ENCODE peak calls at places on chromosomes 1 and 21, in four cellular contexts. One of them, this sample, is unnamed.

GRCh38 chr1:30378991-30379581 is 344.3 kb downstream of the MATN1 start:
- DNase-seq in mesendoderm: no peak
- DNase-seq in activated naive CD4-positive, alpha-beta T cell: no peak
- DNase-seq in NCI-H2107: no peak
- DNase-seq in this sample: no peak

GRCh38 chr1:206826409-206826808 is 39.0 kb upstream of the IL20 start:
- DNase-seq in mesendoderm: no peak
- DNase-seq in activated naive CD4-positive, alpha-beta T cell: no peak
- DNase-seq in NCI-H2107: peak
- DNase-seq in this sample: no peak

GRCh38 chr1:232611834-232612233 is 18.1 kb downstream of the SIPA1L2 start:
- DNase-seq in mesendoderm: peak
- DNase-seq in activated naive CD4-positive, alpha-beta T cell: no peak
- DNase-seq in NCI-H2107: no peak
- DNase-seq in this sample: peak

GRCh38 chr1:31991202-31991601 is 22.5 kb upstream of the KHDRBS1 start:
- DNase-seq in mesendoderm: no peak
- DNase-seq in activated naive CD4-positive, alpha-beta T cell: no peak
- DNase-seq in NCI-H2107: no peak
- DNase-seq in this sample: no peak

GRCh38 chr1:16167331-16168143 is 11.7 kb upstream of the EPHA2 start:
- DNase-seq in mesendoderm: peak
- DNase-seq in activated naive CD4-positive, alpha-beta T cell: peak
- DNase-seq in NCI-H2107: no peak
- DNase-seq in this sample: peak

GRCh38 chr1:8600336-8600735 is 217.1 kb downstream of the RERE start:
- DNase-seq in mesendoderm: no peak
- DNase-seq in activated naive CD4-positive, alpha-beta T cell: no peak
- DNase-seq in NCI-H2107: no peak
- DNase-seq in this sample: no peak

GRCh38 chr1:188669715-188670114 is 1807.9 kb downstream of the BRINP3 start:
- DNase-seq in mesendoderm: no peak
- DNase-seq in activated naive CD4-positive, alpha-beta T cell: no peak
- DNase-seq in NCI-H2107: no peak
- DNase-seq in this sample: no peak

GRCh38 chr1:9629445-9630201 is 21.9 kb upstream of the PIK3CD start:
- DNase-seq in mesendoderm: no peak
- DNase-seq in activated naive CD4-positive, alpha-beta T cell: peak
- DNase-seq in NCI-H2107: no peak
- DNase-seq in this sample: no peak

GRCh38 chr1:31243451-31244286 is 4.0 kb upstream of the NKAIN1 start:
- DNase-seq in mesendoderm: no peak
- DNase-seq in activated naive CD4-positive, alpha-beta T cell: no peak
- DNase-seq in NCI-H2107: no peak
- DNase-seq in this sample: no peak

GRCh38 chr1:66532798-66533783 is 862 bp upstream of the SGIP1 start:
- DNase-seq in mesendoderm: peak
- DNase-seq in activated naive CD4-positive, alpha-beta T cell: no peak
- DNase-seq in NCI-H2107: peak
- DNase-seq in this sample: peak

GRCh38 chr1:207405814-207406213 is 48.3 kb upstream of the CR2 start:
- DNase-seq in mesendoderm: no peak
- DNase-seq in activated naive CD4-positive, alpha-beta T cell: no peak
- DNase-seq in NCI-H2107: no peak
- DNase-seq in this sample: no peak

GRCh38 chr1:8093221-8093980 is 67.3 kb upstream of the ERRFI1 start:
- DNase-seq in mesendoderm: no peak
- DNase-seq in activated naive CD4-positive, alpha-beta T cell: no peak
- DNase-seq in NCI-H2107: no peak
- DNase-seq in this sample: no peak

GRCh38 chr1:41955461-41956159 is 36.9 kb upstream of the HIVEP3 start:
- DNase-seq in mesendoderm: peak
- DNase-seq in activated naive CD4-positive, alpha-beta T cell: no peak
- DNase-seq in NCI-H2107: peak
- DNase-seq in this sample: no peak

GRCh38 chr1:170030212-170030611 is 44.3 kb downstream of the KIFAP3 start:
- DNase-seq in mesendoderm: no peak
- DNase-seq in activated naive CD4-positive, alpha-beta T cell: no peak
- DNase-seq in NCI-H2107: no peak
- DNase-seq in this sample: no peak

GRCh38 chr1:154087574-154087973 is 67.3 kb downstream of the NUP210L start:
- DNase-seq in mesendoderm: no peak
- DNase-seq in activated naive CD4-positive, alpha-beta T cell: no peak
- DNase-seq in NCI-H2107: no peak
- DNase-seq in this sample: no peak

GRCh38 chr1:153565529-153566374 is at the start of gene S100A2:
- DNase-seq in mesendoderm: peak
- DNase-seq in activated naive CD4-positive, alpha-beta T cell: no peak
- DNase-seq in NCI-H2107: peak
- DNase-seq in this sample: no peak

GRCh38 chr1:239909894-239910293 is 181.8 kb upstream of the FMN2 start:
- DNase-seq in mesendoderm: no peak
- DNase-seq in activated naive CD4-positive, alpha-beta T cell: no peak
- DNase-seq in NCI-H2107: no peak
- DNase-seq in this sample: no peak

GRCh38 chr21:33608559-33608958 is 20.1 kb upstream of the DONSON start:
- DNase-seq in mesendoderm: no peak
- DNase-seq in activated naive CD4-positive, alpha-beta T cell: no peak
- DNase-seq in NCI-H2107: no peak
- DNase-seq in this sample: no peak

GRCh38 chr1:30111431-30111830 is 612.0 kb downstream of the MATN1 start:
- DNase-seq in mesendoderm: peak
- DNase-seq in activated naive CD4-positive, alpha-beta T cell: no peak
- DNase-seq in NCI-H2107: peak
- DNase-seq in this sample: peak